ENCODE peak calls at places on chromosomes 12 and 14, in ten cellular contexts. R is dermis microvascular lymphatic vessel endothelial cell; O is iPS DF 6.9; P is pulmonary artery endothelial cell; E is AG09309; V is RCC 7860; F is GM03348; N is Caco-2; U is effector memory CD8-positive, alpha-beta T cell; Q is stimulated activated CD4-positive, alpha-beta T cell treated with anti-CD3 and anti-CD28 coated beads, TNF-alpha, amount 100 ng/mL, for 1 hour. D is an unnamed sample.

GRCh38 chr12:70122804-70123203 is 120.4 kb upstream of the CNOT2 start:
- DNase-seq in V (no peak), N (no peak), F (no peak), Q (no peak), O (no peak), U (no peak), E (no peak), R (no peak), P (no peak), D (no peak)

GRCh38 chr12:46874642-46875041 is 48.8 kb upstream of the SLC38A4 start:
- DNase-seq in O (no peak), V (no peak), R (peak; percentile 36), U (no peak), P (no peak), E (no peak), F (peak; percentile 7), N (no peak), Q (no peak), D (peak; percentile 99)

GRCh38 chr14:51293149-51293925 is 53.3 kb downstream of the TMX1 start:
- DNase-seq in R (peak; percentile 22), P (no peak), Q (no peak), U (no peak), N (no peak), F (peak; percentile 44), V (no peak), O (no peak), E (no peak), D (peak; percentile 14)

GRCh38 chr12:132766380-132767085 is 4.9 kb upstream of the ANKLE2 start:
- DNase-seq in O (no peak), P (no peak), N (no peak), F (peak; percentile 38), U (no peak), E (no peak), Q (no peak), R (peak; percentile 85), V (no peak), D (peak; percentile 21)

GRCh38 chr12:57469334-57470164 is 10.0 kb downstream of the GLI1 start:
- DNase-seq in U (no peak), R (no peak), N (no peak), O (no peak), V (no peak), P (no peak), F (no peak), Q (no peak), E (no peak), D (no peak)

GRCh38 chr12:124097681-124098080 is 124.7 kb downstream of the ZNF664 start:
- DNase-seq in R (no peak), P (no peak), Q (no peak), E (no peak), V (no peak), O (no peak), F (peak; percentile 45), N (no peak), U (no peak), D (no peak)

GRCh38 chr14:54083549-54084239 is 127.1 kb upstream of the BMP4 start:
- DNase-seq in P (no peak), V (no peak), U (no peak), F (no peak), R (no peak), N (no peak), O (no peak), Q (no peak), E (no peak), D (peak; percentile 11)

GRCh38 chr12:46462641-46463355 is 90.2 kb upstream of the SLC38A2 start:
- DNase-seq in E (no peak), V (no peak), O (no peak), N (no peak), R (no peak), F (no peak), U (no peak), Q (no peak), P (no peak), D (no peak)

GRCh38 chr12:25797335-25797863 is 161.1 kb upstream of the RASSF8 start:
- DNase-seq in R (peak; percentile 17), F (no peak), P (no peak), Q (no peak), O (no peak), U (no peak), N (no peak), V (no peak), E (no peak), D (no peak)

GRCh38 chr12:29024117-29024516 is 125.0 kb upstream of the FAR2 start:
- DNase-seq in R (peak; percentile 2), U (no peak), O (no peak), P (no peak), N (no peak), F (no peak), Q (no peak), E (no peak), V (no peak), D (no peak)

GRCh38 chr14:29216774-29217232 is 450.2 kb downstream of the FOXG1 start:
- DNase-seq in P (no peak), U (no peak), O (no peak), E (no peak), R (peak; percentile 20), F (no peak), N (no peak), V (no peak), Q (no peak), D (no peak)

GRCh38 chr12:108134744-108135143 is 5.7 kb downstream of the WSCD2 start:
- DNase-seq in F (no peak), N (no peak), P (no peak), V (no peak), O (no peak), U (no peak), E (no peak), R (no peak), Q (no peak), D (no peak)

GRCh38 chr12:70994217-70994788 is 73.8 kb upstream of the PTPRR start:
- DNase-seq in E (peak; percentile 10), O (no peak), P (peak; percentile 5), R (no peak), U (no peak), Q (no peak), F (peak; percentile 59), V (no peak), N (no peak), D (peak; percentile 82)

GRCh38 chr12:27193854-27194544 is 50.1 kb upstream of the STK38L start:
- DNase-seq in Q (no peak), P (no peak), N (no peak), E (no peak), U (no peak), O (no peak), V (peak; percentile 39), F (peak; percentile 70), R (peak; percentile 63), D (peak; percentile 64)

GRCh38 chr12:8031872-8032241 is 659 bp upstream of the FOXJ2 start:
- DNase-seq in O (no peak), Q (no peak), R (no peak), N (no peak), V (no peak), P (no peak), F (no peak), E (no peak), U (no peak), D (no peak)

GRCh38 chr12:28184378-28184777 is 5.9 kb upstream of the CCDC91 start:
- DNase-seq in N (no peak), V (no peak), F (no peak), O (no peak), R (no peak), Q (no peak), P (no peak), U (no peak), E (no peak), D (no peak)

GRCh38 chr12:126588586-126589249 is 1523.5 kb downstream of the AACS start:
- DNase-seq in N (no peak), V (no peak), F (no peak), Q (no peak), P (no peak), R (no peak), E (peak; percentile 32), O (no peak), U (no peak), D (peak; percentile 25)

GRCh38 chr12:82461393-82461792 is 103.1 kb downstream of the METTL25 start:
- DNase-seq in Q (no peak), O (no peak), F (no peak), N (no peak), V (peak; percentile 50), U (no peak), E (no peak), R (peak; percentile 76), P (peak; percentile 30), D (peak; percentile 10)

GRCh38 chr12:14570231-14570630 is 2.5 kb upstream of the PLBD1 start:
- DNase-seq in R (no peak), E (no peak), N (no peak), F (no peak), P (no peak), V (no peak), O (no peak), Q (no peak), U (no peak), D (no peak)

GRCh38 chr14:54567224-54567633 is 301 bp downstream of the SAMD4A start:
- DNase-seq in F (peak; percentile 36), R (peak; percentile 19), O (no peak), E (no peak), N (peak; percentile 51), U (no peak), P (no peak), Q (no peak), V (no peak), D (no peak)

GRCh38 chr14:100117647-100118376 is 41.6 kb downstream of the DEGS2 start:
- DNase-seq in E (no peak), F (no peak), P (no peak), R (no peak), V (no peak), O (no peak), N (no peak), Q (no peak), U (no peak), D (no peak)

GRCh38 chr12:92034083-92034482 is 111.6 kb downstream of the BTG1 start:
- DNase-seq in V (no peak), F (no peak), E (no peak), N (no peak), R (no peak), P (no peak), Q (no peak), O (no peak), U (no peak), D (no peak)

GRCh38 chr14:90397401-90398314 is 829 bp downstream of the CALM1 start:
- DNase-seq in N (peak; percentile 52), Q (peak; percentile 36), R (peak; percentile 56), E (no peak), F (peak; percentile 78), U (peak; percentile 73), O (no peak), V (no peak), P (no peak), D (no peak)

GRCh38 chr12:53223391-53224267 is 8.4 kb downstream of the RARG start:
- DNase-seq in U (no peak), O (no peak), P (no peak), F (peak; percentile 76), E (no peak), R (peak; percentile 56), N (no peak), Q (no peak), V (no peak), D (no peak)

GRCh38 chr14:59631237-59631636 is 54.6 kb upstream of the CCDC175 start:
- DNase-seq in N (no peak), V (no peak), U (no peak), P (no peak), F (no peak), E (no peak), Q (no peak), O (no peak), R (no peak), D (no peak)

GRCh38 chr14:99119554-99119953 is 152.4 kb downstream of the BCL11B start:
- DNase-seq in Q (no peak), E (no peak), F (no peak), V (no peak), P (no peak), N (no peak), R (no peak), O (no peak), U (no peak), D (no peak)

GRCh38 chr12:57522887-57523705 is 472 bp downstream of the MBD6 start:
- DNase-seq in V (peak; percentile 11), Q (no peak), R (peak; percentile 67), F (no peak), P (no peak), U (peak; percentile 24), E (no peak), O (no peak), N (peak; percentile 77), D (peak; percentile 39)

GRCh38 chr12:16325426-16325825 is 22.0 kb upstream of the MGST1 start:
- DNase-seq in F (no peak), Q (no peak), V (no peak), E (no peak), O (no peak), U (no peak), P (no peak), R (peak; percentile 3), N (no peak), D (peak; percentile 38)